ENCODE peak calls at places on chromosome 13, in six cellular contexts. One of them, this sample, is unnamed.

GRCh38 chr13:73983109-73983508 is 151.1 kb downstream of the KLF12 start:
- DNase-seq in RCC 7860: no peak
- DNase-seq in NCI-H1092: no peak
- DNase-seq in activated CD4-positive, alpha-beta T cell treated with anti-CD3 and anti-CD28 coated beads, Interleukin-2, amount 50 U/mL, for 4 hours: no peak
- DNase-seq in mesendoderm: no peak
- DNase-seq in GOT3: no peak
- DNase-seq in this sample: no peak

GRCh38 chr13:70080030-70080429 is 27.6 kb upstream of the ATXN8OS start:
- DNase-seq in RCC 7860: no peak
- DNase-seq in mesendoderm: no peak
- DNase-seq in GOT3: no peak
- DNase-seq in NCI-H1092: peak; percentile 9
- DNase-seq in activated CD4-positive, alpha-beta T cell treated with anti-CD3 and anti-CD28 coated beads, Interleukin-2, amount 50 U/mL, for 4 hours: no peak
- DNase-seq in this sample: no peak

GRCh38 chr13:50419896-50420295 is 404.7 kb downstream of the KCNRG start:
- DNase-seq in GOT3: no peak
- DNase-seq in NCI-H1092: no peak
- DNase-seq in RCC 7860: no peak
- DNase-seq in mesendoderm: no peak
- DNase-seq in activated CD4-positive, alpha-beta T cell treated with anti-CD3 and anti-CD28 coated beads, Interleukin-2, amount 50 U/mL, for 4 hours: no peak
- DNase-seq in this sample: no peak

GRCh38 chr13:25683056-25683455 is 311.3 kb downstream of the ATP8A2 start:
- DNase-seq in GOT3: no peak
- DNase-seq in activated CD4-positive, alpha-beta T cell treated with anti-CD3 and anti-CD28 coated beads, Interleukin-2, amount 50 U/mL, for 4 hours: no peak
- DNase-seq in NCI-H1092: no peak
- DNase-seq in RCC 7860: no peak
- DNase-seq in mesendoderm: no peak
- DNase-seq in this sample: no peak

GRCh38 chr13:39484506-39485313 is 118.3 kb downstream of the LHFPL6 start:
- DNase-seq in mesendoderm: peak; percentile 38
- DNase-seq in GOT3: no peak
- DNase-seq in NCI-H1092: no peak
- DNase-seq in RCC 7860: no peak
- DNase-seq in activated CD4-positive, alpha-beta T cell treated with anti-CD3 and anti-CD28 coated beads, Interleukin-2, amount 50 U/mL, for 4 hours: no peak
- DNase-seq in this sample: no peak

GRCh38 chr13:94362411-94362909 is 117.0 kb downstream of the DCT start:
- DNase-seq in mesendoderm: peak; percentile 93
- DNase-seq in GOT3: no peak
- DNase-seq in NCI-H1092: peak; percentile 69
- DNase-seq in activated CD4-positive, alpha-beta T cell treated with anti-CD3 and anti-CD28 coated beads, Interleukin-2, amount 50 U/mL, for 4 hours: peak; percentile 55
- DNase-seq in RCC 7860: peak; percentile 68
- DNase-seq in this sample: peak; percentile 89

GRCh38 chr13:97726664-97727235 is 226.7 kb upstream of the IPO5 start:
- DNase-seq in NCI-H1092: no peak
- DNase-seq in RCC 7860: no peak
- DNase-seq in GOT3: no peak
- DNase-seq in activated CD4-positive, alpha-beta T cell treated with anti-CD3 and anti-CD28 coated beads, Interleukin-2, amount 50 U/mL, for 4 hours: no peak
- DNase-seq in mesendoderm: no peak
- DNase-seq in this sample: no peak

GRCh38 chr13:90622547-90622946 is 724.9 kb upstream of the MIR17HG start:
- DNase-seq in mesendoderm: no peak
- DNase-seq in RCC 7860: no peak
- DNase-seq in GOT3: no peak
- DNase-seq in activated CD4-positive, alpha-beta T cell treated with anti-CD3 and anti-CD28 coated beads, Interleukin-2, amount 50 U/mL, for 4 hours: no peak
- DNase-seq in NCI-H1092: no peak
- DNase-seq in this sample: no peak

GRCh38 chr13:113793718-113794085 is 34.7 kb downstream of the TMEM255B start:
- DNase-seq in RCC 7860: no peak
- DNase-seq in activated CD4-positive, alpha-beta T cell treated with anti-CD3 and anti-CD28 coated beads, Interleukin-2, amount 50 U/mL, for 4 hours: no peak
- DNase-seq in NCI-H1092: no peak
- DNase-seq in GOT3: no peak
- DNase-seq in mesendoderm: no peak
- DNase-seq in this sample: no peak

GRCh38 chr13:33213024-33213795 is 72.3 kb downstream of the STARD13 start:
- DNase-seq in activated CD4-positive, alpha-beta T cell treated with anti-CD3 and anti-CD28 coated beads, Interleukin-2, amount 50 U/mL, for 4 hours: no peak
- DNase-seq in NCI-H1092: no peak
- DNase-seq in RCC 7860: no peak
- DNase-seq in mesendoderm: peak; percentile 45
- DNase-seq in GOT3: no peak
- DNase-seq in this sample: no peak

GRCh38 chr13:91326156-91326555 is 21.3 kb upstream of the MIR17HG start:
- DNase-seq in mesendoderm: no peak
- DNase-seq in RCC 7860: no peak
- DNase-seq in activated CD4-positive, alpha-beta T cell treated with anti-CD3 and anti-CD28 coated beads, Interleukin-2, amount 50 U/mL, for 4 hours: no peak
- DNase-seq in NCI-H1092: no peak
- DNase-seq in GOT3: no peak
- DNase-seq in this sample: no peak

GRCh38 chr13:83386609-83387008 is 495.7 kb downstream of the SLITRK1 start:
- DNase-seq in mesendoderm: no peak
- DNase-seq in NCI-H1092: no peak
- DNase-seq in activated CD4-positive, alpha-beta T cell treated with anti-CD3 and anti-CD28 coated beads, Interleukin-2, amount 50 U/mL, for 4 hours: no peak
- DNase-seq in GOT3: no peak
- DNase-seq in RCC 7860: no peak
- DNase-seq in this sample: no peak

GRCh38 chr13:27082325-27082724 is 89.3 kb downstream of the USP12 start:
- DNase-seq in activated CD4-positive, alpha-beta T cell treated with anti-CD3 and anti-CD28 coated beads, Interleukin-2, amount 50 U/mL, for 4 hours: no peak
- DNase-seq in mesendoderm: no peak
- DNase-seq in NCI-H1092: no peak
- DNase-seq in RCC 7860: no peak
- DNase-seq in GOT3: no peak
- DNase-seq in this sample: no peak

GRCh38 chr13:100024023-100024422 is 42.4 kb downstream of the ZIC2 start:
- DNase-seq in NCI-H1092: no peak
- DNase-seq in mesendoderm: no peak
- DNase-seq in activated CD4-positive, alpha-beta T cell treated with anti-CD3 and anti-CD28 coated beads, Interleukin-2, amount 50 U/mL, for 4 hours: no peak
- DNase-seq in RCC 7860: no peak
- DNase-seq in GOT3: no peak
- DNase-seq in this sample: no peak

GRCh38 chr13:84243340-84243739 is 361.1 kb upstream of the SLITRK1 start:
- DNase-seq in GOT3: no peak
- DNase-seq in mesendoderm: no peak
- DNase-seq in activated CD4-positive, alpha-beta T cell treated with anti-CD3 and anti-CD28 coated beads, Interleukin-2, amount 50 U/mL, for 4 hours: no peak
- DNase-seq in NCI-H1092: no peak
- DNase-seq in RCC 7860: no peak
- DNase-seq in this sample: no peak

GRCh38 chr13:45206340-45206739 is 5.5 kb upstream of the KCTD4 start:
- DNase-seq in activated CD4-positive, alpha-beta T cell treated with anti-CD3 and anti-CD28 coated beads, Interleukin-2, amount 50 U/mL, for 4 hours: no peak
- DNase-seq in mesendoderm: no peak
- DNase-seq in RCC 7860: peak; percentile 93
- DNase-seq in GOT3: no peak
- DNase-seq in NCI-H1092: no peak
- DNase-seq in this sample: no peak

GRCh38 chr13:42997381-42997780 is 5.3 kb upstream of the EPSTI1 start:
- DNase-seq in GOT3: no peak
- DNase-seq in activated CD4-positive, alpha-beta T cell treated with anti-CD3 and anti-CD28 coated beads, Interleukin-2, amount 50 U/mL, for 4 hours: no peak
- DNase-seq in mesendoderm: no peak
- DNase-seq in NCI-H1092: no peak
- DNase-seq in RCC 7860: no peak
- DNase-seq in this sample: no peak

GRCh38 chr13:51564252-51564651 is 20.0 kb upstream of the WDFY2 start:
- DNase-seq in RCC 7860: no peak
- DNase-seq in mesendoderm: no peak
- DNase-seq in NCI-H1092: no peak
- DNase-seq in activated CD4-positive, alpha-beta T cell treated with anti-CD3 and anti-CD28 coated beads, Interleukin-2, amount 50 U/mL, for 4 hours: no peak
- DNase-seq in GOT3: no peak
- DNase-seq in this sample: no peak

GRCh38 chr13:38662362-38662761 is 24.5 kb upstream of the FREM2 start:
- DNase-seq in activated CD4-positive, alpha-beta T cell treated with anti-CD3 and anti-CD28 coated beads, Interleukin-2, amount 50 U/mL, for 4 hours: no peak
- DNase-seq in RCC 7860: no peak
- DNase-seq in NCI-H1092: no peak
- DNase-seq in GOT3: no peak
- DNase-seq in mesendoderm: no peak
- DNase-seq in this sample: no peak

GRCh38 chr13:110820311-110820710 is 94.6 kb downstream of the ANKRD10 start:
- DNase-seq in GOT3: no peak
- DNase-seq in mesendoderm: no peak
- DNase-seq in NCI-H1092: peak; percentile 66
- DNase-seq in RCC 7860: no peak
- DNase-seq in activated CD4-positive, alpha-beta T cell treated with anti-CD3 and anti-CD28 coated beads, Interleukin-2, amount 50 U/mL, for 4 hours: no peak
- DNase-seq in this sample: peak; percentile 0

GRCh38 chr13:20567881-20568528 is 1.0 kb downstream of the IFT88 start:
- DNase-seq in RCC 7860: no peak
- DNase-seq in mesendoderm: no peak
- DNase-seq in activated CD4-positive, alpha-beta T cell treated with anti-CD3 and anti-CD28 coated beads, Interleukin-2, amount 50 U/mL, for 4 hours: no peak
- DNase-seq in GOT3: no peak
- DNase-seq in NCI-H1092: no peak
- DNase-seq in this sample: no peak

GRCh38 chr13:48009298-48009697 is 8.2 kb upstream of the SUCLA2 start:
- DNase-seq in mesendoderm: peak; percentile 39
- DNase-seq in NCI-H1092: no peak
- DNase-seq in GOT3: no peak
- DNase-seq in RCC 7860: no peak
- DNase-seq in activated CD4-positive, alpha-beta T cell treated with anti-CD3 and anti-CD28 coated beads, Interleukin-2, amount 50 U/mL, for 4 hours: no peak
- DNase-seq in this sample: no peak

GRCh38 chr13:101514695-101515275 is 62.3 kb downstream of the ITGBL1 start:
- DNase-seq in activated CD4-positive, alpha-beta T cell treated with anti-CD3 and anti-CD28 coated beads, Interleukin-2, amount 50 U/mL, for 4 hours: no peak
- DNase-seq in RCC 7860: peak; percentile 34
- DNase-seq in NCI-H1092: peak; percentile 67
- DNase-seq in mesendoderm: peak; percentile 56
- DNase-seq in GOT3: no peak
- DNase-seq in this sample: peak; percentile 5

GRCh38 chr13:66375756-66376155 is 854.4 kb downstream of the PCDH9 start:
- DNase-seq in RCC 7860: no peak
- DNase-seq in activated CD4-positive, alpha-beta T cell treated with anti-CD3 and anti-CD28 coated beads, Interleukin-2, amount 50 U/mL, for 4 hours: no peak
- DNase-seq in NCI-H1092: no peak
- DNase-seq in mesendoderm: no peak
- DNase-seq in GOT3: no peak
- DNase-seq in this sample: no peak

GRCh38 chr13:35697281-35697680 is 220.8 kb upstream of the MAB21L1 start:
- DNase-seq in activated CD4-positive, alpha-beta T cell treated with anti-CD3 and anti-CD28 coated beads, Interleukin-2, amount 50 U/mL, for 4 hours: no peak
- DNase-seq in mesendoderm: peak; percentile 68
- DNase-seq in NCI-H1092: no peak
- DNase-seq in RCC 7860: no peak
- DNase-seq in GOT3: no peak
- DNase-seq in this sample: no peak

GRCh38 chr13:26442541-26442940 is 114.9 kb upstream of the WASF3 start:
- DNase-seq in NCI-H1092: no peak
- DNase-seq in RCC 7860: no peak
- DNase-seq in GOT3: no peak
- DNase-seq in mesendoderm: peak; percentile 85
- DNase-seq in activated CD4-positive, alpha-beta T cell treated with anti-CD3 and anti-CD28 coated beads, Interleukin-2, amount 50 U/mL, for 4 hours: no peak
- DNase-seq in this sample: no peak

GRCh38 chr13:22062478-22063205 is 391.8 kb downstream of the FGF9 start:
- DNase-seq in RCC 7860: no peak
- DNase-seq in activated CD4-positive, alpha-beta T cell treated with anti-CD3 and anti-CD28 coated beads, Interleukin-2, amount 50 U/mL, for 4 hours: no peak
- DNase-seq in GOT3: no peak
- DNase-seq in NCI-H1092: no peak
- DNase-seq in mesendoderm: no peak
- DNase-seq in this sample: no peak

GRCh38 chr13:98439136-98439828 is 137.6 kb downstream of the STK24 start:
- DNase-seq in activated CD4-positive, alpha-beta T cell treated with anti-CD3 and anti-CD28 coated beads, Interleukin-2, amount 50 U/mL, for 4 hours: no peak
- DNase-seq in mesendoderm: no peak
- DNase-seq in GOT3: no peak
- DNase-seq in NCI-H1092: no peak
- DNase-seq in RCC 7860: no peak
- DNase-seq in this sample: no peak

GRCh38 chr13:73499685-73500084 is 440.9 kb downstream of the KLF5 start:
- DNase-seq in GOT3: no peak
- DNase-seq in activated CD4-positive, alpha-beta T cell treated with anti-CD3 and anti-CD28 coated beads, Interleukin-2, amount 50 U/mL, for 4 hours: no peak
- DNase-seq in mesendoderm: no peak
- DNase-seq in NCI-H1092: no peak
- DNase-seq in RCC 7860: no peak
- DNase-seq in this sample: no peak

This sample was measured in NCI-H2227 treated with DMSO at 0.1 percent for 48 hours.